ENCODE peak calls at places on chromosomes 7 and 10, in four cellular contexts. F, L, Y and Z are unnamed samples.

GRCh38 chr10:89047397-89047796 is 56.8 kb downstream of the FAS start:
- DNase-seq in L (no peak), Y (no peak), F (no peak), Z (no peak)

GRCh38 chr10:44569193-44570091 is 184.5 kb upstream of the CXCL12 start:
- DNase-seq in F (no peak), Y (no peak), L (no peak), Z (no peak)

GRCh38 chr7:157612664-157613561 is 276.1 kb downstream of the DNAJB6 start:
- DNase-seq in F (peak; percentile 31), L (peak; percentile 40), Y (no peak), Z (peak; percentile 59)

GRCh38 chr10:14056545-14057332 is 274.0 kb downstream of the FRMD4A start:
- DNase-seq in Y (no peak), F (peak; percentile 34), L (no peak), Z (no peak)

GRCh38 chr10:84026821-84027257 is 112.5 kb upstream of the GHITM start:
- DNase-seq in Y (peak; percentile 30), L (no peak), F (peak; percentile 58), Z (no peak)

GRCh38 chr7:27917119-27917518 is 177.2 kb downstream of the TAX1BP1 start:
- DNase-seq in Y (no peak), F (no peak), L (no peak), Z (no peak)

GRCh38 chr10:99612167-99612831 is 7.9 kb downstream of the SLC25A28 start:
- DNase-seq in Y (peak; percentile 66), L (no peak), F (peak; percentile 75), Z (no peak)

GRCh38 chr7:87000344-87000743 is 59.1 kb downstream of the ELAPOR2 start:
- DNase-seq in L (no peak), F (no peak), Y (no peak), Z (no peak)

GRCh38 chr7:117323877-117324699 is 1.2 kb upstream of the WNT2 start:
- DNase-seq in Y (no peak), F (peak; percentile 66), L (no peak), Z (peak; percentile 87)

GRCh38 chr7:157972914-157973313 is 614.7 kb downstream of the PTPRN2 start:
- DNase-seq in Y (no peak), F (no peak), L (no peak), Z (no peak)

GRCh38 chr10:26711324-26711723 is 13.8 kb downstream of the PDSS1 start:
- DNase-seq in F (no peak), Y (no peak), L (no peak), Z (no peak)

GRCh38 chr7:24318326-24318725 is 34.3 kb downstream of the NPY start:
- DNase-seq in L (no peak), Y (peak; percentile 75), F (peak; percentile 63), Z (no peak)

GRCh38 chr7:1919539-1920265 is 249.6 kb downstream of the ELFN1 start:
- DNase-seq in L (no peak), Y (no peak), F (no peak), Z (no peak)

GRCh38 chr10:99658622-99659030 is 683 bp upstream of the ENTPD7 start:
- DNase-seq in F (peak; percentile 24), L (no peak), Y (no peak), Z (peak; percentile 63)

GRCh38 chr10:99523251-99523773 is 9.4 kb upstream of the NKX2-3 start:
- DNase-seq in Y (no peak), F (peak; percentile 72), L (no peak), Z (no peak)

GRCh38 chr10:4688620-4689019 is 137.4 kb upstream of the AKR1E2 start:
- DNase-seq in L (no peak), Y (no peak), F (no peak), Z (no peak)
- H3K27ac ChIP-seq in L (no peak overlapping the region), Y (no peak overlapping the region), F (no peak overlapping the region), Z (no peak overlapping the region)

GRCh38 chr7:106010866-106011265 is 47.8 kb downstream of the CDHR3 start:
- DNase-seq in F (no peak), Y (no peak), L (no peak), Z (no peak)
- H3K27ac ChIP-seq in F (no peak overlapping the region), Y (no peak overlapping the region), L (no peak overlapping the region), Z (no peak overlapping the region)

DNA sequence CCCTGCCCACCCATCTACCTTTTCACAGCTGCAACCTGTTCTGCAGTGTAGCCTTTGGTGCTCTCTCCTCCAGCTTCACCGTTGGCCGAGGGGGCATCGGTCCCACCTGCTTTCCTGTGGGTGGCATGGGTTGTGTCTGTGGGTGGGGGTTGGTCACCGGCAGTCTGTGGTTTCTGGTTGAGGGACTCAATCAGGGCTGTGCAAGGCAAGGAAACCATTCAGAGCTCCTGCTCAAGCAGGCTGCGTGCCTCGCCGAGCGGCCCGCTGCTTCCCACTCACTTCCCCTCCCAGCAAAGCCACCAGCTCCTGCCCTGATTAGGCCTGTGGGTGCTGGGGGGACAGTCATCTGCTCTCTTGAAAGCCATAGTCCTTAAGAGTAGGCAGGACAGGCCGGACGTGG is 9.8 kb downstream of the DNAJB12 start:
- DNase-seq in L (no peak), Y (no peak), F (no peak), Z (no peak)
- H3K27ac ChIP-seq in L (no peak overlapping the region), Y (no peak overlapping the region), F (no peak overlapping the region), Z (no peak overlapping the region)

GRCh38 chr7:51455513-51455912 is 138.9 kb upstream of the COBL start:
- DNase-seq in Y (no peak), F (no peak), L (no peak), Z (no peak)

GRCh38 chr7:51456471-51457060 is 140.0 kb upstream of the COBL start:
- DNase-seq in Y (no peak), F (no peak), L (no peak), Z (no peak)

GRCh38 chr7:51457079-51457478 is 140.5 kb upstream of the COBL start:
- DNase-seq in F (no peak), L (no peak), Y (no peak), Z (no peak)

GRCh38 chr7:51455948-51456347 is 139.3 kb upstream of the COBL start:
- DNase-seq in F (peak; percentile 32), Y (no peak), L (no peak), Z (no peak)

GRCh38 chr7:51455086-51455485 is 138.5 kb upstream of the COBL start:
- DNase-seq in Y (no peak), F (no peak), L (no peak), Z (no peak)
- H3K27ac ChIP-seq in Y (no peak overlapping the region), F (no peak overlapping the region), L (no peak overlapping the region), Z (no peak overlapping the region)

GRCh38 chr7:49295136-49295535 is 370.8 kb downstream of the CDC14C start:
- DNase-seq in Y (no peak), F (no peak), L (no peak), Z (no peak)
- H3K27ac ChIP-seq in Y (no peak overlapping the region), F (no peak overlapping the region), L (no peak overlapping the region), Z (no peak overlapping the region)

GRCh38 chr7:105611856-105612775 is 30.8 kb upstream of the EFCAB10 start:
- DNase-seq in F (no peak), Y (no peak), L (no peak), Z (peak; percentile 44)
- H3K27ac ChIP-seq in F (no peak overlapping the region), Y (no peak overlapping the region), L (no peak overlapping the region), Z (no peak overlapping the region)

GRCh38 chr7:155223021-155223420 is 74.7 kb upstream of the INSIG1 start:
- DNase-seq in F (no peak), Y (no peak), L (no peak), Z (peak; percentile 59)

GRCh38 chr7:155225516-155225915 is 72.2 kb upstream of the INSIG1 start:
- DNase-seq in Y (no peak), L (no peak), F (no peak), Z (no peak)

GRCh38 chr7:155225095-155225494 is 72.6 kb upstream of the INSIG1 start:
- DNase-seq in L (no peak), Y (no peak), F (no peak), Z (peak; percentile 14)

GRCh38 chr7:155223503-155223902 is 74.2 kb upstream of the INSIG1 start:
- DNase-seq in Y (no peak), L (no peak), F (no peak), Z (peak; percentile 10)

GRCh38 chr7:155224116-155224811 is 73.4 kb upstream of the INSIG1 start:
- DNase-seq in F (no peak), Y (no peak), L (no peak), Z (peak; percentile 3)
- H3K27ac ChIP-seq in F (no peak overlapping the region), Y (no peak overlapping the region), L (no peak overlapping the region), Z (no peak overlapping the region)